ENCODE peak calls at places on chromosomes 11 and 22, in seven cellular contexts. R is SJCRH30, U is HL-60, I is fibroblast of pulmonary artery, F is prostate gland, H is fibroblast of lung, L is BJ. Z is an unnamed sample.

GRCh38 chr22:31923166-31923565 is 21.2 kb upstream of the YWHAH start:
- DNase-seq in F (no peak), L (no peak), R (no peak), H (no peak), I (peak), U (no peak), Z (no peak)

GRCh38 chr11:65069217-65069616 is 10.9 kb upstream of the NAALADL1 start:
- DNase-seq in I (peak), F (no peak), L (no peak), U (peak), R (no peak), H (no peak), Z (no peak)

GRCh38 chr22:35315855-35316745 is 16.4 kb downstream of the TOM1 start:
- DNase-seq in U (no peak), L (no peak), H (no peak), R (no peak), I (no peak), F (peak), Z (no peak)

GRCh38 chr11:95373241-95373640 is 142.2 kb upstream of the SESN3 start:
- DNase-seq in U (no peak), L (no peak), R (no peak), F (no peak), H (no peak), I (no peak), Z (no peak)

GRCh38 chr11:101011881-101012280 is 117.7 kb downstream of the PGR start:
- DNase-seq in I (no peak), R (peak), F (no peak), L (no peak), U (no peak), H (no peak), Z (no peak)

GRCh38 chr22:20881231-20881630 is 22.4 kb downstream of the SNAP29 start:
- DNase-seq in H (peak), L (no peak), I (no peak), U (no peak), R (no peak), F (no peak), Z (peak)

GRCh38 chr22:42683599-42684283 is 34.5 kb upstream of the CYB5R3 start:
- DNase-seq in I (peak), H (no peak), U (no peak), L (no peak), F (no peak), R (no peak), Z (no peak)

GRCh38 chr11:34356576-34356917 is 1.3 kb downstream of the ABTB2 start:
- DNase-seq in U (no peak), F (no peak), H (peak), I (peak), L (no peak), R (peak), Z (peak)

GRCh38 chr11:85663080-85663729 is 1.7 kb downstream of the CREBZF start:
- DNase-seq in L (no peak), R (no peak), F (no peak), I (no peak), H (peak), U (no peak), Z (no peak)

GRCh38 chr11:110514967-110515366 is 85.2 kb downstream of the FDX1 start:
- DNase-seq in I (no peak), F (no peak), U (no peak), L (no peak), H (no peak), R (no peak), Z (no peak)

GRCh38 chr11:76656571-76657081 is 13.9 kb downstream of the LRRC32 start:
- DNase-seq in L (no peak), R (no peak), I (no peak), U (no peak), F (no peak), H (no peak), Z (no peak)

GRCh38 chr11:130897262-130898182 is 18.8 kb downstream of the SNX19 start:
- DNase-seq in I (peak), U (no peak), L (no peak), H (peak), F (peak), R (no peak), Z (no peak)

GRCh38 chr11:106288057-106288456 is 210.6 kb downstream of the AASDHPPT start:
- DNase-seq in F (no peak), I (no peak), H (no peak), L (no peak), U (no peak), R (no peak), Z (no peak)

GRCh38 chr11:109819410-109819809 is 273.8 kb upstream of the ZC3H12C start:
- DNase-seq in R (no peak), F (no peak), I (no peak), H (no peak), U (no peak), L (no peak), Z (peak)

GRCh38 chr11:122104381-122104780 is 11.6 kb downstream of the BLID start:
- DNase-seq in R (no peak), F (no peak), H (no peak), I (no peak), L (no peak), U (no peak), Z (no peak)

GRCh38 chr22:46504586-46504985 is 32.8 kb downstream of the CELSR1 start:
- DNase-seq in I (no peak), R (no peak), F (no peak), H (peak), U (no peak), L (no peak), Z (no peak)

GRCh38 chr11:62573006-62573591 is 592 bp downstream of the EEF1G start:
- DNase-seq in I (peak), L (no peak), U (no peak), F (no peak), R (peak), H (no peak), Z (peak)

GRCh38 chr11:125276635-125277008 is 112.1 kb downstream of the PKNOX2 start:
- DNase-seq in H (no peak), F (no peak), I (no peak), L (no peak), R (no peak), U (no peak), Z (no peak)

GRCh38 chr11:11701070-11701469 is 79.3 kb upstream of the GALNT18 start:
- DNase-seq in I (peak), F (no peak), R (no peak), H (peak), U (no peak), L (peak), Z (no peak)

GRCh38 chr11:118885319-118885718 is 1.6 kb downstream of the CXCR5 start:
- DNase-seq in I (no peak), R (no peak), U (no peak), L (no peak), H (no peak), F (no peak), Z (no peak)

GRCh38 chr11:32213223-32213622 is 122.3 kb downstream of the RCN1 start:
- DNase-seq in R (peak), U (no peak), I (peak), L (no peak), F (no peak), H (peak), Z (no peak)

GRCh38 chr11:100861221-100861620 is 174.1 kb downstream of the ARHGAP42 start:
- DNase-seq in I (no peak), U (no peak), H (no peak), L (no peak), R (no peak), F (peak), Z (peak)

GRCh38 chr11:109034341-109034696 is 369.4 kb downstream of the DDX10 start:
- DNase-seq in H (peak), U (no peak), I (peak), L (no peak), F (no peak), R (no peak), Z (no peak)

GRCh38 chr11:134755535-134755934 is 343.5 kb upstream of the B3GAT1 start:
- DNase-seq in H (no peak), L (no peak), U (no peak), R (no peak), I (no peak), F (no peak), Z (no peak)

GRCh38 chr11:108916290-108916689 is 251.4 kb downstream of the DDX10 start:
- DNase-seq in I (peak), R (no peak), L (no peak), F (no peak), U (no peak), H (peak), Z (no peak)

GRCh38 chr11:73401924-73402833 is 26.0 kb downstream of the RELT start:
- DNase-seq in L (no peak), R (no peak), I (no peak), U (no peak), F (no peak), H (no peak), Z (no peak)

GRCh38 chr11:74493816-74494630 is 499 bp upstream of the LIPT2 start:
- DNase-seq in L (no peak), H (no peak), R (no peak), U (no peak), I (no peak), F (no peak), Z (peak)

GRCh38 chr11:122163420-122163819 is 47.4 kb upstream of the BLID start:
- DNase-seq in H (peak), U (no peak), R (no peak), I (peak), L (peak), F (no peak), Z (no peak)

GRCh38 chr11:76838422-76839068 is 22.2 kb upstream of the ACER3 start:
- DNase-seq in F (no peak), I (peak), L (no peak), H (no peak), R (peak), U (no peak), Z (no peak)

GRCh38 chr11:4559527-4560440 is 14.8 kb downstream of the OR52M1 start:
- DNase-seq in U (no peak), R (no peak), F (no peak), I (no peak), L (no peak), H (no peak), Z (no peak)

GRCh38 chr11:120184371-120184945 is 26.4 kb upstream of the OAF start:
- DNase-seq in F (no peak), R (no peak), H (no peak), L (no peak), U (no peak), I (no peak), Z (no peak)

GRCh38 chr11:116871248-116871647 is 33.8 kb upstream of the APOA1 start:
- DNase-seq in L (peak), F (no peak), R (no peak), I (peak), H (peak), U (no peak), Z (peak)

GRCh38 chr22:30605449-30606110 is 1.4 kb upstream of the TCN2 start:
- DNase-seq in I (peak), R (peak), L (no peak), F (peak), H (peak), U (no peak), Z (no peak)

GRCh38 chr22:47090591-47091240 is 328.3 kb downstream of the TBC1D22A start:
- DNase-seq in L (no peak), U (no peak), R (no peak), H (peak), I (peak), F (no peak), Z (peak)

GRCh38 chr22:37484115-37485005 is 1.8 kb downstream of the MFNG start:
- DNase-seq in H (no peak), U (peak), L (no peak), F (peak), R (no peak), I (no peak), Z (no peak)
- H3K4me3 ChIP-seq in H (no peak), U (peak), L (no peak), F (no peak), R (peak), I (no peak), Z (no peak)

DNA sequence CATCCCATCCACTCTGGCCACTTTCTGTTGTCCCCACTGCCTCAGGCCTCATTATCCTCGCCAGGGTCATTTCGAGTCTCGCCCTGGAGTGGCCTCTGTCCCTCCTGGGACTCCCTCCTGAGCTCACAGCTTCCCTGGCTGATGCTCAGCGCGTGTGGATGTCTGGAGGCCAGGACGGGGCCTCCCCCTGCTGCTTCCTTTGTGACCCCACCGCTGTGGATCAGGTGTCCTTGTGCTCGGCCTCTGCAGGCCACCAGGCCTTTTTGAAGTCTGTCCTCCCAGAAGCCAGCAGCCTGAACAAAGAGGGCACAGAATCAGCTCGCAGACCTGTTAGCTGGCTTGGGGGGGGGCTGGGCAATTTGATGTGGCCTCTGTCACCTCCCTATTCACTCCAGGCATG is 13.5 kb downstream of the CBX6 start:
- DNase-seq in F (no peak), H (no peak), R (no peak), L (no peak), U (no peak), I (no peak), Z (no peak)
- H3K4me3 ChIP-seq in F (no peak), H (no peak), R (no peak), L (no peak), U (no peak), I (no peak), Z (no peak)

GRCh38 chr22:45103756-45104155 is 60.0 kb upstream of the NUP50 start:
- DNase-seq in F (no peak), R (no peak), L (no peak), H (no peak), I (no peak), U (no peak), Z (no peak)

GRCh38 chr22:45104313-45104712 is 59.4 kb upstream of the NUP50 start:
- DNase-seq in H (no peak), R (no peak), U (no peak), I (no peak), L (no peak), F (no peak), Z (no peak)

GRCh38 chr22:45107671-45108070 is 56.1 kb upstream of the NUP50 start:
- DNase-seq in U (no peak), F (no peak), L (no peak), I (no peak), R (no peak), H (no peak), Z (no peak)

GRCh38 chr22:45102896-45103420 is 60.8 kb upstream of the NUP50 start:
- DNase-seq in R (no peak), L (no peak), F (no peak), H (no peak), I (no peak), U (no peak), Z (no peak)

DNA sequence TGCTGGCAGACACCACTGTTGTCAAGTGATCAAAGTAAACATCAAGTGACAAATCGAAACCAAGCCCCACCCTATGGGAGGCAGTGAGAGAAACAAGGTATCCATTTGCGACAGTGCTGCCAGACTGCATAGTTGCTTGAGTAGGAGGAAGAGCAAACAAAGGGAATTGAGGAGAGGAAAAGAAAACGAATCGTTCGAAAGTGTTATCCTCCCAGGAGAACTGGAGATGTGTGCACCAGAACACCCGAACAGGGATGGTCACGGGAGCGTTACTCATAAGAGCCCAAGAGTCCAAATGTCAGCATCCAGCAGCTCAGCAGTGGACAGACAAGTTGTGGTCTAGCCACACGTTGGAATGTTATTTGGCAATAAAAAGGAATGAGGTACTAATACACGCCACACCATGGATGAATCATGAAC is 58.4 kb upstream of the NUP50 start:
- DNase-seq in H (peak), I (no peak), F (peak), L (peak), R (no peak), U (no peak), Z (peak)
- H3K4me3 ChIP-seq in H (peak), I (no peak), F (no peak), L (no peak), R (no peak), U (no peak), Z (peak)

GRCh38 chr11:102154806-102155205 is 44.6 kb downstream of the YAP1 start:
- DNase-seq in H (no peak), I (peak), L (no peak), R (no peak), F (no peak), U (no peak), Z (no peak)
- H3K4me3 ChIP-seq in H (no peak), I (no peak), L (no peak), R (no peak), F (no peak), U (no peak), Z (no peak)

DNA sequence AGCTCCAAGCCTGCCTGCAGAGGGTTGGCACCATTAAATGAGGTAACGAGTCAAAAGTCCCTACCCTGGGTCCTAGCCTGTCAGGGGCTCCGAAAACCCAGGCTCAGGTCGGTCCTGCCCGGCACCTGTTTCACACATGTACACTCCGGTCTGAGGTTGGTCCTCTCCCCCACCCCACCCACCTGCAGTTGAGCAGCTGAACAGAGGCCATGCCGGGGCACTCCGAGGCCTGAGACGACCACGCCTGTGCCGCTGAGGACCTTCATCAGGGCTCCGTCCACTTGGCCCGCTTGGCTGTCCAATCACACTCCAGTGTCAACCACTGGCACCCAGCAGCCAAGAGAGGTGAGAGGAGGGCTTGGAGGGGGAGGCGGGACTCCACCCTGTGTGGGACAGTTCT is 1.6 kb downstream of the TSSC4 start:
- DNase-seq in F (no peak), I (no peak), L (no peak), U (no peak), H (no peak), R (no peak), Z (no peak)
- H3K4me3 ChIP-seq in F (no peak), I (peak), L (no peak), U (no peak), H (no peak), R (no peak), Z (peak)

GRCh38 chr11:68038718-68039525 is at the start of gene TCIRG1:
- DNase-seq in R (no peak), U (peak), I (peak), L (peak), F (peak), H (peak), Z (peak)
- H3K4me3 ChIP-seq in R (no peak), U (peak), I (peak), L (peak), F (peak), H (peak), Z (peak)

Z was measured in PC-9.